ENCODE peak calls at places on chromosomes 2 and 18, in ten cellular contexts. J is fibroblast of lung, A is PC-3, Z is Peyer's patch, P is psoas muscle, O is pancreas, Q is mucosa of descending colon, H is IMR-90, F is endothelial cell of umbilical vein, N is A549. W is an unnamed sample. For H3K4me1 and H3K9me3, the result is how much of the 10 kb centered on the place peaks cover.

GRCh38 chr2:173159794-173160463 is 84.3 kb downstream of the MAP3K20 start:
- DNase-seq in Z (no peak), J (peak), H (peak), Q (no peak), P (peak), O (peak), N (peak), F (peak), A (peak), W (peak)

GRCh38 chr2:104853401-104853925 is 452 bp upstream of the POU3F3 start:
- DNase-seq in H (no peak), N (no peak), Z (no peak), Q (no peak), J (no peak), O (no peak), A (no peak), F (no peak), P (no peak), W (no peak)

GRCh38 chr2:66699481-66700180 is 264.7 kb downstream of the MEIS1 start:
- DNase-seq in Q (no peak), F (no peak), A (no peak), P (no peak), N (no peak), O (no peak), Z (no peak), H (no peak), J (no peak), W (peak)

GRCh38 chr2:75053484-75054112 is 95.2 kb downstream of the POLE4 start:
- DNase-seq in F (peak), O (peak), Z (no peak), N (peak), J (no peak), P (no peak), Q (no peak), A (peak), H (peak), W (peak)

GRCh38 chr2:235609321-235609720 is 115.5 kb downstream of the AGAP1 start:
- DNase-seq in N (no peak), H (no peak), O (no peak), F (no peak), J (no peak), P (no peak), A (no peak), Z (no peak), Q (no peak), W (no peak)

GRCh38 chr2:132438650-132439030 is 22.0 kb downstream of the GPR39 start:
- DNase-seq in O (no peak), F (peak), Z (no peak), N (peak), J (peak), H (peak), A (peak), Q (no peak), P (no peak), W (peak)

GRCh38 chr2:119592436-119592835 is 48.2 kb downstream of the CFAP221 start:
- DNase-seq in H (no peak), P (no peak), J (no peak), F (no peak), Q (no peak), Z (no peak), N (no peak), A (no peak), O (no peak), W (no peak)

GRCh38 chr2:88671786-88672427 is 19.6 kb upstream of the RPIA start:
- DNase-seq in N (peak), H (peak), O (no peak), Q (no peak), A (peak), J (peak), P (no peak), Z (no peak), F (peak), W (peak)

GRCh38 chr2:104598636-104599035 is 255.3 kb upstream of the POU3F3 start:
- DNase-seq in Q (no peak), P (no peak), F (no peak), A (no peak), O (no peak), Z (no peak), J (peak), N (no peak), H (no peak), W (no peak)

GRCh38 chr18:65287642-65288041 is 463.2 kb upstream of the CDH7 start:
- DNase-seq in A (peak), H (no peak), O (no peak), N (no peak), P (no peak), Z (no peak), F (no peak), Q (no peak), J (no peak), W (no peak)

GRCh38 chr2:23607925-23608324 is 222.9 kb downstream of the KLHL29 start:
- DNase-seq in Z (no peak), J (no peak), H (no peak), F (no peak), Q (no peak), A (no peak), O (no peak), N (no peak), P (no peak), W (no peak)

GRCh38 chr18:48007955-48008701 is 77.7 kb upstream of the SMAD2 start:
- DNase-seq in Q (peak), A (peak), Z (peak), H (no peak), O (peak), J (peak), P (peak), F (peak), N (peak), W (peak)

GRCh38 chr18:28163201-28163778 is 13.6 kb downstream of the CDH2 start:
- DNase-seq in J (peak), Z (no peak), F (no peak), O (no peak), H (peak), N (no peak), A (peak), P (no peak), Q (no peak), W (no peak)

GRCh38 chr18:23114911-23115310 is 20.4 kb upstream of the CABLES1 start:
- DNase-seq in N (peak), Q (no peak), O (no peak), J (no peak), Z (no peak), F (peak), P (no peak), H (peak), A (no peak), W (no peak)

GRCh38 chr18:21513292-21513691 is 87.2 kb downstream of the ESCO1 start:
- DNase-seq in Q (no peak), O (no peak), J (peak), A (no peak), P (no peak), F (no peak), N (no peak), H (peak), Z (no peak), W (no peak)

GRCh38 chr2:218264773-218265601 is 4.2 kb downstream of the GPBAR1 start:
- DNase-seq in A (no peak), H (no peak), J (no peak), N (no peak), F (no peak), O (peak), Z (peak), P (no peak), Q (peak), W (no peak)

GRCh38 chr2:227163998-227164744 is at the start of the genes COL4A3 and COL4A4:
- DNase-seq in H (no peak), Z (peak), J (peak), Q (peak), N (peak), P (peak), A (peak), F (no peak), O (peak), W (peak)

GRCh38 chr2:199581504-199581903 is 123.8 kb upstream of the SATB2 start:
- DNase-seq in A (no peak), Z (no peak), H (no peak), Q (no peak), O (no peak), J (no peak), N (no peak), F (peak), P (no peak), W (no peak)

GRCh38 chr2:36287363-36288275 is 68.0 kb upstream of the CRIM1 start:
- DNase-seq in J (peak), A (no peak), F (peak), O (no peak), H (peak), Z (no peak), N (no peak), P (no peak), Q (no peak), W (no peak)

GRCh38 chr2:52658598-52658997 is 1109.0 kb upstream of the CHAC2 start:
- DNase-seq in F (peak), N (no peak), Q (no peak), P (no peak), Z (no peak), J (peak), A (peak), H (peak), O (no peak), W (no peak)

GRCh38 chr2:15776629-15776919 is 163.8 kb upstream of the MYCN start:
- DNase-seq in N (no peak), J (peak), H (no peak), P (no peak), O (no peak), Q (no peak), Z (no peak), A (no peak), F (no peak), W (no peak)

GRCh38 chr2:130776550-130776949 is 21.2 kb downstream of the AMER3 start:
- DNase-seq in O (no peak), Q (no peak), A (no peak), J (no peak), N (no peak), Z (no peak), H (no peak), F (no peak), P (no peak), W (no peak)

GRCh38 chr2:126776255-126776654 is 120.3 kb downstream of the GYPC start:
- DNase-seq in A (no peak), N (no peak), F (no peak), Z (no peak), J (no peak), H (no peak), O (no peak), Q (no peak), P (no peak), W (no peak)

GRCh38 chr2:44740678-44741077 is 200.8 kb upstream of the SIX3 start:
- DNase-seq in J (peak), Q (no peak), O (no peak), A (peak), H (peak), F (no peak), Z (no peak), N (no peak), P (no peak), W (no peak)

GRCh38 chr18:11669271-11669947 is 19.7 kb upstream of the GNAL start:
- DNase-seq in J (no peak), N (no peak), O (no peak), A (no peak), Z (no peak), F (no peak), H (no peak), P (no peak), Q (no peak), W (no peak)

GRCh38 chr2:36333350-36334012 is 22.1 kb upstream of the CRIM1 start:
- DNase-seq in Z (no peak), A (peak), P (no peak), H (no peak), F (no peak), O (no peak), J (no peak), N (no peak), Q (no peak), W (no peak)

GRCh38 chr2:240741091-240741490 is 49.4 kb downstream of the AQP12A start:
- DNase-seq in A (no peak), F (no peak), O (no peak), J (no peak), Q (no peak), Z (no peak), N (no peak), P (no peak), H (no peak), W (no peak)

GRCh38 chr2:160474319-160474645 is 19.3 kb downstream of the RBMS1 start:
- DNase-seq in J (no peak), A (no peak), P (no peak), N (no peak), Q (no peak), Z (no peak), H (no peak), F (no peak), O (no peak), W (peak)

GRCh38 chr2:101818531-101819451 is 121.3 kb downstream of the MAP4K4 start:
- DNase-seq in P (no peak), A (peak), F (peak), H (peak), O (no peak), N (no peak), J (peak), Z (no peak), Q (no peak), W (no peak)

GRCh38 chr18:43970656-43971055 is 693.4 kb upstream of the SYT4 start:
- DNase-seq in O (no peak), N (no peak), Q (no peak), F (peak), H (no peak), J (peak), Z (no peak), P (no peak), A (peak), W (no peak)

GRCh38 chr2:105288133-105288532 is 41.4 kb downstream of the TGFBRAP1 start:
- DNase-seq in Z (no peak), J (no peak), Q (no peak), A (no peak), F (no peak), N (no peak), H (no peak), P (no peak), O (no peak), W (no peak)

GRCh38 chr2:88521445-88522070 is 69.1 kb upstream of the FOXI3 start:
- DNase-seq in A (peak), N (no peak), H (no peak), F (no peak), J (no peak), Z (no peak), P (no peak), O (no peak), Q (no peak), W (peak)

GRCh38 chr2:226794751-226795171 is 4.9 kb downstream of the IRS1 start:
- DNase-seq in Q (no peak), N (no peak), F (no peak), Z (no peak), P (no peak), O (no peak), J (peak), H (peak), A (peak), W (peak)

DNA sequence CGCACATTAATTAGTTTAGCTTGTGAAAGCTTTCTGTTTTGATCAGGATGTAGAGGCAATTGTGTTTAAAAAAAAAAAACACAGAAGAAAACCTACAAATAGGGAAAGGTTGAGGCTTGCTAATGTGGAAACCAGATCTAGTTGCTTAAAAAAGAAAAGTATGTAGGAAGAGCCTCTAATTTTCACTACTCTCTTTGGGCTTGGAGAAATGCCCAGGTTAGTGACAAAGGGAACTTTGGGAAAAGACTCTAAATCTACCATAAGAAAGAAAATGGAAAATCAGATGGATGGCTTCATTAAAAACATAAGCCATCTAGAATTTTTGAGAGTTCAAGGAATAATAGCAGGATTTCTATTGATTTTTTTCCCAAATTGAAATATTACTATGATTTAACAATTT is 47.3 kb upstream of the SLC38A11 start:
- DNase-seq in Z (no peak), J (no peak), P (no peak), N (no peak), A (no peak), Q (no peak), O (no peak), H (no peak), F (no peak), W (no peak)
- H3K4me1 ChIP-seq in Z (under half), J (under half), P (under half), N (under half), A (under half), Q (under half), O (under half), H (under half), F (under half), W (under half)

DNA sequence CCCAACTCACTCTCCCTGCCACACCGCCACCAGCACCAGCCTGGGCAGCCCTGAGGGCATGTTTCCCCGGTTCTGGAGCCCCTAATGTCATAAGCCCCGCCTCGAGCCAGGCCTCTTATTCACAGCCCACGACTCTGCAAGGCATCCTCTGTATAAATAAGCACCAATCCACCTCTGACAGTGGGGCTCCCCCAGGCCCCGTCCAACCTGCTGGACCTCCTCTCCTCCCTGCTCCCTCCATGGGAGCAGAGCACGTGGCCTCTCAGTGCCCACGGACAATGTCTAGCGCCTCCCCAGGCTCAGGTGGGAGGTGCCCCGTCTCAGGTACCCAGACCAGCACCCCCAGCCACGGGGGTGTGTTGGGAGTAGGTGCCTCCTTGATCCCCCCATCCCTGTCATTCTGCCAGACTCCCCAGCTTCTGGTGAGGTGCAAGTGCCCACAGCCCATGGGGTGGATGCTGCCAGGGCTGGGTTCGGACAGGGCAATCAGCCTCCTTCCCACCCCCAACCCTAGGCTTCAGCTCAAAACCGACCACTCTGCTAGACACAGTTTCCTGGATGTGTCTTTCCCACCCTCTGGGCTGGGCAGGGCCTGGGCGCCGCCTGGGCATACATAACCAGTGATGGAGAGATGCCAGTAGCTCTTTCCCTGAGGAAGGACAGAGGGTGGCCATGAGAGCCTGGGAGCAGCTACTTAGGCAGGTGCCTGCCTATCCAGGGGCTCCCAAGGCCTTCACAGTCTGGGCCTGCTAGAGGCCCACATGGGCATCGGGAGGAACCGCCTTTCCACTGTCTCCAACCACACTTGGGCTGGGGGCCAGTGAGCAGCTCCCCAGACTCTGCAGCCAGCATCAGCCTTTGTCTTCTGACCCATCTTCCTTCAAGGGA is 1.6 kb upstream of the ADRA2B start:
- DNase-seq in Q (peak), Z (peak), N (peak), F (no peak), J (no peak), O (peak), A (peak), P (no peak), H (no peak), W (no peak)
- TF ChIP-seq CTCF in Q (no peak), Z (peak), N (no peak), F (no peak), J (no peak), O (no peak), A (peak), P (no peak), H (no peak), W (no peak)

DNA sequence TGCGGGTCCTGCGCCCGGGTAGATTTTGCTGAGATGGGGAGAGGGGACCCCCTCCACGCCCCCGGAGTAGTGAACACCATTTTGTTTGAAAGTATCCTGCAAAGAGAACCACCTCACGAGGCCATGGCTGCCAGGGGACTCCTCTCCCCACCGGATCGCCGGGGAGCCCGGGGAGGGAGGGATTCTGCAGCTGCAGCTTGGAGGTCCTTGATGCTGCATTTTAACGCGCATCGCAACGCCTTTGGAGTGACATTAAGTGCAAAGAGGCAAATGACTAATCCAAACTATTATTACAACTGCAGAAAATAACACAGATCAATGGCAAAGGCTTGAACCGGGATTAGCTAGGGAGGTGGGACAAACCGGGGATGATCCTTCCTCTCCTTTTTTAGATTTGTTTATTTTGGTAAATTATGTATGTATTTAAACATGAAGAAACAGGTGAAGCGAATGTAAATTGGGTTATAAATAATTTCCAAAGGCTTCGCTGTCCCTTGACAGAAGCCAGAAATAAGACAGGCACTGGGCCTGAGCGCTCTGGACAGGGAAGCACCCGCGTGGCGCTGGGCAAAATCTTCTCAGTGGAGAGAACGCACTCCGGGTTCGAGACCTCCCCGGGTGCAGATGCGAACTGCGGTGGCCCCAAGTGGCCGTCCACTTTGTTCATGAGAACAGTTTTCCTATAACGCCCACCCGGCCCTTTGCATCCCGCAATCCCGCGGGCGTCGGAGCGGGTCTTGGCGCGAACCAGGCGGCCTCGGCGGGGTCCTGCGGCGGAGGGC is 860 bp upstream of the DPYSL5 start:
- DNase-seq in A (no peak), P (no peak), O (no peak), F (no peak), J (no peak), Q (no peak), H (no peak), Z (no peak), N (no peak), W (peak)
- H3K9me3 ChIP-seq in A (under half), P (under half), O (under half), F (under half), J (under half), Q (under half), H (under half), Z (under half), N (under half), W (under half)

GRCh38 chr2:233352141-233352842 is 2.0 kb upstream of the DGKD start:
- DNase-seq in P (no peak), H (no peak), Q (no peak), N (no peak), A (no peak), J (no peak), O (no peak), Z (no peak), F (no peak), W (no peak)
- H3K4me1 ChIP-seq in P (under half), H (under half), Q (under half), N (half or more), A (under half), J (under half), O (under half), Z (under half), F (under half), W (under half)

GRCh38 chr2:69716555-69717120 is 25.3 kb upstream of the ANXA4 start:
- DNase-seq in H (peak), F (no peak), A (peak), Z (no peak), N (no peak), Q (no peak), J (peak), O (no peak), P (no peak), W (no peak)

GRCh38 chr2:69714024-69714423 is 27.9 kb upstream of the ANXA4 start:
- DNase-seq in H (no peak), F (no peak), O (no peak), Q (no peak), N (no peak), J (no peak), A (no peak), Z (no peak), P (no peak), W (no peak)

GRCh38 chr2:69717902-69718301 is 24.0 kb upstream of the ANXA4 start:
- DNase-seq in Q (no peak), J (peak), H (peak), F (no peak), Z (no peak), P (no peak), N (no peak), O (no peak), A (no peak), W (no peak)

GRCh38 chr2:69718338-69718965 is 23.5 kb upstream of the ANXA4 start:
- DNase-seq in F (no peak), O (no peak), J (peak), N (no peak), P (no peak), Q (no peak), A (no peak), Z (no peak), H (no peak), W (no peak)

GRCh38 chr2:69715964-69716363 is 26.0 kb upstream of the ANXA4 start:
- DNase-seq in Z (no peak), A (no peak), P (no peak), F (no peak), O (no peak), Q (no peak), H (peak), N (no peak), J (peak), W (no peak)
- TF ChIP-seq CTCF in Z (no peak), A (no peak), P (no peak), F (no peak), O (no peak), Q (no peak), H (no peak), N (no peak), J (no peak), W (no peak)

GRCh38 chr2:179130560-179130959 is 80.6 kb upstream of the CCDC141 start:
- DNase-seq in O (no peak), H (no peak), Q (no peak), N (no peak), F (no peak), J (no peak), A (no peak), P (no peak), Z (no peak), W (no peak)
- H3K9me3 ChIP-seq in O (under half), H (under half), Q (under half), N (under half), F (under half), J (under half), A (under half), P (under half), Z (under half), W (under half)